ENCODE peak calls at places on chromosome 10, in four cellular contexts. H is upper lobe of right lung; G is activated effector memory CD4-positive, alpha-beta T cell treated with anti-CD3 and anti-CD28 coated beads, Interleukin-2, amount 50 U/mL, for 16 hours; O is T-helper 2 cell. M is an unnamed sample.
A peak's percentile ranks its signal among the peaks of the same experiment; 100 is the strongest.

GRCh38 chr10:89481662-89482061 is 53.7 kb downstream of the SLC16A12 start:
- DNase-seq in H (no peak), G (no peak), O (no peak), M (no peak)

GRCh38 chr10:29412452-29413004 is 123.7 kb downstream of the LYZL1 start:
- DNase-seq in H (no peak), G (no peak), O (no peak), M (no peak)

GRCh38 chr10:75404335-75405200 is 3.0 kb upstream of the ZNF503 start:
- DNase-seq in G (no peak), O (no peak), H (peak; percentile 89), M (no peak)

GRCh38 chr10:1094112-1095057 is 38.2 kb downstream of the WDR37 start:
- DNase-seq in O (no peak), H (no peak), G (peak; percentile 82), M (no peak)

GRCh38 chr10:53664620-53665019 is 892.0 kb upstream of the MBL2 start:
- DNase-seq in O (no peak), G (no peak), H (peak; percentile 52), M (no peak)

GRCh38 chr10:3554121-3554522 is 230.9 kb downstream of the KLF6 start:
- DNase-seq in H (no peak), G (no peak), O (no peak), M (no peak)

GRCh38 chr10:60384708-60385398 is 4.8 kb downstream of the ANK3 start:
- DNase-seq in O (no peak), G (no peak), H (no peak), M (no peak)

GRCh38 chr10:99908512-99908911 is 101.2 kb downstream of the DNMBP start:
- DNase-seq in H (no peak), O (no peak), G (no peak), M (no peak)

GRCh38 chr10:27884185-27884630 is 114.7 kb downstream of the ODAD2 start:
- DNase-seq in O (no peak), H (no peak), G (no peak), M (no peak)